ENCODE peak calls at places on chromosomes 11 and 22, in six cellular contexts. K, G, Q, H, M and B are unnamed samples. For H3K36me3, the result is how much of the 10 kb centered on the place peaks cover.

GRCh38 chr22:25849514-25849913 is 107.5 kb downstream of the MYO18B start:
- DNase-seq in M (no peak), K (no peak), Q (no peak), G (no peak), H (no peak), B (no peak)

GRCh38 chr11:108534274-108534882 is 36.2 kb upstream of the POGLUT3 start:
- DNase-seq in H (no peak), Q (no peak), M (no peak), K (no peak), G (no peak), B (no peak)

GRCh38 chr11:85947431-85948272 is 92.5 kb downstream of the CCDC83 start:
- DNase-seq in M (peak), Q (peak), K (no peak), H (no peak), G (no peak), B (no peak)

GRCh38 chr11:35304393-35304790 is 115.0 kb downstream of the SLC1A2 start:
- DNase-seq in K (no peak), H (no peak), Q (no peak), M (peak), G (no peak), B (no peak)

GRCh38 chr22:22460635-22461034 is 47.9 kb downstream of the ZNF280B start:
- DNase-seq in H (no peak), M (peak), K (no peak), G (no peak), Q (no peak), B (no peak)

GRCh38 chr11:130076774-130077481 is 7.2 kb downstream of the APLP2 start:
- DNase-seq in M (no peak), G (no peak), Q (no peak), H (peak), K (no peak), B (no peak)

GRCh38 chr11:57276857-57277505 is 39.9 kb upstream of the APLNR start:
- DNase-seq in K (no peak), G (no peak), H (no peak), Q (no peak), M (no peak), B (no peak)

GRCh38 chr22:25021409-25021808 is 68.9 kb downstream of the KIAA1671 start:
- DNase-seq in M (no peak), G (no peak), K (no peak), Q (no peak), H (no peak), B (no peak)

GRCh38 chr11:117600261-117600783 is 196.7 kb downstream of the DSCAML1 start:
- DNase-seq in K (no peak), H (peak), M (no peak), Q (no peak), G (no peak), B (no peak)

GRCh38 chr22:27561301-27561820 is 240.2 kb downstream of the MN1 start:
- DNase-seq in M (peak), H (no peak), Q (no peak), K (no peak), G (no peak), B (no peak)

GRCh38 chr11:20363500-20364411 is at the start of gene HTATIP2:
- DNase-seq in M (peak), K (peak), Q (peak), G (peak), H (peak), B (peak)

GRCh38 chr11:26201411-26201810 is 130.5 kb upstream of the ANO3 start:
- DNase-seq in M (peak), Q (no peak), G (no peak), H (no peak), K (no peak), B (no peak)

GRCh38 chr22:19805821-19806212 is 45.2 kb downstream of the TBX1 start:
- DNase-seq in K (no peak), G (no peak), Q (no peak), H (peak), M (no peak), B (no peak)

GRCh38 chr11:45110562-45110961 is 35.9 kb upstream of the PRDM11 start:
- DNase-seq in Q (no peak), K (peak), H (peak), M (peak), G (peak), B (no peak)

GRCh38 chr11:93849751-93850584 is 450 bp downstream of the VSTM5 start:
- DNase-seq in H (peak), K (no peak), Q (no peak), G (peak), M (peak), B (no peak)

GRCh38 chr11:112877561-112877960 is 83.7 kb upstream of the NCAM1 start:
- DNase-seq in G (no peak), M (no peak), Q (no peak), K (no peak), H (peak), B (no peak)

GRCh38 chr11:33461726-33462125 is 204.5 kb downstream of the HIPK3 start:
- DNase-seq in H (no peak), M (peak), Q (no peak), K (no peak), G (no peak), B (no peak)

GRCh38 chr11:31493235-31493634 is 16.2 kb downstream of the IMMP1L start:
- DNase-seq in K (no peak), H (no peak), Q (no peak), G (no peak), M (no peak), B (no peak)

GRCh38 chr11:9489366-9489765 is 28.6 kb downstream of the ZNF143 start:
- DNase-seq in H (no peak), M (peak), Q (no peak), G (no peak), K (no peak), B (no peak)

GRCh38 chr11:27011560-27012253 is 17.8 kb downstream of the FIBIN start:
- DNase-seq in Q (no peak), G (no peak), M (no peak), H (no peak), K (no peak), B (no peak)

GRCh38 chr11:45092901-45093760 is 53.3 kb upstream of the PRDM11 start:
- DNase-seq in K (peak), Q (no peak), H (peak), M (peak), G (no peak), B (peak)

GRCh38 chr11:93652161-93652597 is 9.3 kb upstream of the CEP295 start:
- DNase-seq in M (peak), K (no peak), G (peak), H (peak), Q (no peak), B (no peak)

GRCh38 chr11:112033902-112034301 is 8.7 kb downstream of the DLAT start:
- DNase-seq in K (no peak), G (no peak), M (no peak), H (no peak), Q (no peak), B (no peak)

GRCh38 chr11:62427630-62428233 is 8.9 kb downstream of the SCGB1A1 start:
- DNase-seq in Q (no peak), G (no peak), H (peak), K (no peak), M (peak), B (no peak)

GRCh38 chr11:57493507-57494503 is 21.7 kb downstream of the SLC43A1 start:
- DNase-seq in K (peak), H (peak), Q (peak), G (peak), M (peak), B (peak)

GRCh38 chr11:31761636-31762035 is 49.5 kb downstream of the PAX6 start:
- DNase-seq in H (no peak), Q (no peak), K (no peak), M (no peak), G (no peak), B (no peak)

GRCh38 chr11:43989162-43989961 is 46.9 kb downstream of the C11orf96 start:
- DNase-seq in Q (peak), K (no peak), M (no peak), H (peak), G (no peak), B (no peak)

GRCh38 chr11:11937957-11938356 is 70.5 kb downstream of the DKK3 start:
- DNase-seq in H (no peak), G (no peak), K (no peak), Q (no peak), M (peak), B (no peak)

GRCh38 chr11:58567889-58568512 is 7.7 kb downstream of the LPXN start:
- DNase-seq in G (peak), M (peak), K (peak), H (peak), Q (no peak), B (peak)

GRCh38 chr22:41540365-41540764 is 3.9 kb downstream of the POLR3H start:
- DNase-seq in Q (no peak), M (no peak), G (no peak), H (no peak), K (no peak), B (no peak)

GRCh38 chr22:22943521-22944267 is 56.1 kb downstream of the IGLL5 start:
- DNase-seq in H (peak), Q (no peak), G (peak), K (peak), M (no peak), B (no peak)

GRCh38 chr11:36089920-36090319 is 146.1 kb downstream of the LDLRAD3 start:
- DNase-seq in Q (no peak), M (no peak), K (no peak), G (no peak), H (no peak), B (no peak)

GRCh38 chr22:32409977-32410376 is 2.1 kb downstream of the RTCB start:
- DNase-seq in M (no peak), H (no peak), K (no peak), Q (no peak), G (peak), B (no peak)

GRCh38 chr22:32407332-32407731 is 4.7 kb downstream of the RTCB start:
- DNase-seq in H (no peak), K (no peak), G (no peak), M (no peak), Q (no peak), B (no peak)

GRCh38 chr22:32410459-32410858 is 1.6 kb downstream of the RTCB start:
- DNase-seq in K (no peak), Q (no peak), M (peak), H (no peak), G (no peak), B (no peak)

GRCh38 chr22:32411388-32411787 is 659 bp downstream of the RTCB start:
- DNase-seq in H (peak), M (peak), G (peak), Q (no peak), K (peak), B (peak)

GRCh38 chr22:32407936-32408335 is 4.1 kb downstream of the RTCB start:
- DNase-seq in Q (no peak), H (no peak), K (no peak), G (no peak), M (no peak), B (no peak)
- H3K36me3 ChIP-seq in Q (under half), H (half or more), K (under half), G (under half), M (under half), B (under half)

GRCh38 chr11:76787271-76787670 is 4.1 kb downstream of the TSKU start:
- DNase-seq in G (no peak), Q (peak), M (no peak), K (peak), H (no peak), B (no peak)

GRCh38 chr11:76787911-76788596 is 4.9 kb downstream of the TSKU start:
- DNase-seq in G (peak), M (peak), H (peak), K (peak), Q (peak), B (no peak)

GRCh38 chr11:76783901-76784813 is 1.0 kb downstream of the TSKU start:
- DNase-seq in H (peak), M (peak), G (peak), Q (peak), K (peak), B (no peak)

GRCh38 chr11:76785513-76785912 is 2.4 kb downstream of the TSKU start:
- DNase-seq in H (peak), Q (no peak), G (peak), K (no peak), M (no peak), B (no peak)

GRCh38 chr11:76786053-76787014 is 3.2 kb downstream of the TSKU start:
- DNase-seq in H (no peak), M (no peak), G (no peak), K (peak), Q (no peak), B (no peak)
- H3K4me3 ChIP-seq in H (peak), M (no peak), G (no peak), K (no peak), Q (no peak), B (no peak)

GRCh38 chr11:67441731-67442401 is 1.4 kb downstream of the CORO1B start:
- DNase-seq in H (no peak), M (no peak), G (no peak), Q (peak), K (no peak), B (peak)

GRCh38 chr11:67442504-67443398 is 525 bp downstream of the CORO1B start:
- DNase-seq in H (no peak), Q (peak), K (no peak), M (peak), G (no peak), B (no peak)

GRCh38 chr11:67448220-67448609 is 4.3 kb downstream of the GPR152 start:
- DNase-seq in H (no peak), M (no peak), G (no peak), Q (no peak), K (no peak), B (no peak)

GRCh38 chr11:67449116-67449844 is 3.2 kb downstream of the GPR152 start:
- DNase-seq in M (no peak), G (no peak), Q (no peak), K (no peak), H (no peak), B (no peak)

DNA sequence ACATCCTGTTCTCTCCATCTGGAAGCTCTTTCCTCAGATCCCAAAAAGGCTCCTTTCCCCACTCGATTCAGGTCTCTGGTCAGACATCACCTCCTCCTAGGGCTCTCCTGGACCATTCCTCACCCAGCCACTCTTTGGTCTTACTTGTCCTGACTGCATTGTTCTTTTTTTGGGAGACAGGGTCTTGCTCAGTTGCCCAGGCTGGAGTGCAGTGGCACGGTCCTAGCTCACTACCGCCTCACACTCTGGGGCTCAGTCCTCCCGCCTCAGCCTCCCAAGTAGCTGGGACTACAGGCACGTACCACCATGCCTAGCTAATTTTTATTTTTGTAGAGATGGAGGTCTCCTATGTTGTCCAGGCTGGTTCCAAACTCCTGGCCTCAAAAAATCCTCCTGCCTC is 2.2 kb upstream of the CORO1B start:
- DNase-seq in M (no peak), Q (no peak), K (no peak), H (no peak), G (no peak), B (no peak)
- H3K36me3 ChIP-seq in M (under half), Q (under half), K (under half), H (under half), G (under half), B (under half)

GRCh38 chr22:36325163-36326031 is 62.4 kb downstream of the MYH9 start:
- DNase-seq in Q (no peak), M (peak), H (no peak), G (peak), K (no peak), B (no peak)
- H3K4me3 ChIP-seq in Q (no peak), M (peak), H (no peak), G (no peak), K (no peak), B (no peak)

GRCh38 chr11:4048340-4048739 is 46.3 kb upstream of the RRM1 start:
- DNase-seq in G (no peak), M (no peak), H (no peak), Q (no peak), K (no peak), B (no peak)
- H3K36me3 ChIP-seq in G (under half), M (under half), H (under half), Q (under half), K (under half), B (under half)